ENCODE peak calls at places on chromosomes 3 and 15, in nine cellular contexts. One of them, this sample, is unnamed.

GRCh38 chr3:61894988-61895935 is 333.9 kb downstream of the PTPRG start:
- DNase-seq in astrocyte: peak
- DNase-seq in lung: peak
- DNase-seq in tibial nerve: peak
- DNase-seq in heart left ventricle: peak
- DNase-seq in left ventricle myocardium inferior: peak
- DNase-seq in H1: no peak
- DNase-seq in coronary artery: no peak
- DNase-seq in A549: peak
- DNase-seq in this sample: no peak

GRCh38 chr15:31049682-31050606 is 51.6 kb downstream of the TRPM1 start:
- DNase-seq in left ventricle myocardium inferior: no peak
- DNase-seq in A549: no peak
- DNase-seq in coronary artery: no peak
- DNase-seq in H1: no peak
- DNase-seq in lung: no peak
- DNase-seq in astrocyte: no peak
- DNase-seq in tibial nerve: no peak
- DNase-seq in heart left ventricle: no peak
- DNase-seq in this sample: no peak

GRCh38 chr3:171936231-171936841 is 93.2 kb downstream of the TMEM212 start:
- DNase-seq in astrocyte: peak
- DNase-seq in lung: peak
- DNase-seq in left ventricle myocardium inferior: no peak
- DNase-seq in coronary artery: no peak
- DNase-seq in tibial nerve: no peak
- DNase-seq in A549: peak
- DNase-seq in heart left ventricle: peak
- DNase-seq in H1: no peak
- DNase-seq in this sample: no peak

GRCh38 chr15:74888716-74889115 is 1.1 kb upstream of the MPI start:
- DNase-seq in coronary artery: no peak
- DNase-seq in astrocyte: no peak
- DNase-seq in lung: no peak
- DNase-seq in H1: no peak
- DNase-seq in tibial nerve: no peak
- DNase-seq in left ventricle myocardium inferior: no peak
- DNase-seq in heart left ventricle: no peak
- DNase-seq in A549: no peak
- DNase-seq in this sample: no peak

GRCh38 chr3:80983753-80984152 is 777.7 kb downstream of the GBE1 start:
- DNase-seq in heart left ventricle: no peak
- DNase-seq in coronary artery: no peak
- DNase-seq in left ventricle myocardium inferior: no peak
- DNase-seq in astrocyte: no peak
- DNase-seq in lung: no peak
- DNase-seq in A549: no peak
- DNase-seq in tibial nerve: no peak
- DNase-seq in H1: no peak
- DNase-seq in this sample: no peak

GRCh38 chr15:98397411-98397810 is 250.9 kb upstream of the IGF1R start:
- DNase-seq in coronary artery: peak
- DNase-seq in heart left ventricle: peak
- DNase-seq in astrocyte: no peak
- DNase-seq in lung: no peak
- DNase-seq in A549: no peak
- DNase-seq in H1: no peak
- DNase-seq in left ventricle myocardium inferior: peak
- DNase-seq in tibial nerve: no peak
- DNase-seq in this sample: no peak

GRCh38 chr3:126105691-126106187 is 21.8 kb upstream of the SLC41A3 start:
- DNase-seq in astrocyte: no peak
- DNase-seq in coronary artery: peak
- DNase-seq in lung: no peak
- DNase-seq in A549: no peak
- DNase-seq in H1: no peak
- DNase-seq in heart left ventricle: no peak
- DNase-seq in left ventricle myocardium inferior: no peak
- DNase-seq in tibial nerve: no peak
- DNase-seq in this sample: no peak

GRCh38 chr15:61994216-61994615 is 66.0 kb downstream of the VPS13C start:
- DNase-seq in tibial nerve: no peak
- DNase-seq in H1: no peak
- DNase-seq in coronary artery: no peak
- DNase-seq in A549: no peak
- DNase-seq in left ventricle myocardium inferior: no peak
- DNase-seq in heart left ventricle: no peak
- DNase-seq in lung: no peak
- DNase-seq in astrocyte: peak
- DNase-seq in this sample: no peak

GRCh38 chr3:134366928-134367352 is 7.3 kb downstream of the AMOTL2 start:
- DNase-seq in lung: no peak
- DNase-seq in A549: no peak
- DNase-seq in tibial nerve: peak
- DNase-seq in H1: no peak
- DNase-seq in heart left ventricle: peak
- DNase-seq in left ventricle myocardium inferior: peak
- DNase-seq in astrocyte: no peak
- DNase-seq in coronary artery: peak
- DNase-seq in this sample: no peak

GRCh38 chr15:31306426-31307269 is 20.0 kb upstream of the KLF13 start:
- DNase-seq in heart left ventricle: peak
- DNase-seq in lung: peak
- DNase-seq in astrocyte: peak
- DNase-seq in left ventricle myocardium inferior: peak
- DNase-seq in H1: peak
- DNase-seq in A549: no peak
- DNase-seq in tibial nerve: no peak
- DNase-seq in coronary artery: no peak
- DNase-seq in this sample: no peak

GRCh38 chr3:126111566-126112475 is 27.9 kb upstream of the SLC41A3 start:
- DNase-seq in heart left ventricle: no peak
- DNase-seq in tibial nerve: no peak
- DNase-seq in astrocyte: no peak
- DNase-seq in A549: no peak
- DNase-seq in H1: no peak
- DNase-seq in coronary artery: peak
- DNase-seq in left ventricle myocardium inferior: no peak
- DNase-seq in lung: no peak
- DNase-seq in this sample: no peak

GRCh38 chr15:60529332-60529731 is 50.4 kb upstream of the ICE2 start:
- DNase-seq in H1: no peak
- DNase-seq in lung: no peak
- DNase-seq in coronary artery: no peak
- DNase-seq in heart left ventricle: no peak
- DNase-seq in left ventricle myocardium inferior: no peak
- DNase-seq in A549: no peak
- DNase-seq in tibial nerve: no peak
- DNase-seq in astrocyte: no peak
- DNase-seq in this sample: no peak

GRCh38 chr3:123562547-123562946 is 22.3 kb downstream of the HACD2 start:
- DNase-seq in tibial nerve: no peak
- DNase-seq in astrocyte: no peak
- DNase-seq in heart left ventricle: no peak
- DNase-seq in A549: no peak
- DNase-seq in left ventricle myocardium inferior: no peak
- DNase-seq in H1: no peak
- DNase-seq in lung: no peak
- DNase-seq in coronary artery: no peak
- DNase-seq in this sample: no peak

GRCh38 chr15:75042730-75043508 is 19.5 kb downstream of the PPCDC start:
- DNase-seq in lung: peak
- DNase-seq in tibial nerve: peak
- DNase-seq in coronary artery: peak
- DNase-seq in astrocyte: peak
- DNase-seq in left ventricle myocardium inferior: peak
- DNase-seq in H1: no peak
- DNase-seq in A549: peak
- DNase-seq in heart left ventricle: peak
- DNase-seq in this sample: peak

GRCh38 chr3:129122697-129123055 is 1.1 kb upstream of the RAB43 start:
- DNase-seq in A549: no peak
- DNase-seq in astrocyte: no peak
- DNase-seq in coronary artery: no peak
- DNase-seq in lung: no peak
- DNase-seq in H1: no peak
- DNase-seq in heart left ventricle: no peak
- DNase-seq in tibial nerve: no peak
- DNase-seq in left ventricle myocardium inferior: no peak
- DNase-seq in this sample: no peak

GRCh38 chr3:28726840-28727239 is 378.2 kb upstream of the AZI2 start:
- DNase-seq in left ventricle myocardium inferior: peak
- DNase-seq in lung: peak
- DNase-seq in A549: peak
- DNase-seq in heart left ventricle: peak
- DNase-seq in coronary artery: no peak
- DNase-seq in tibial nerve: no peak
- DNase-seq in H1: peak
- DNase-seq in astrocyte: peak
- DNase-seq in this sample: no peak

GRCh38 chr15:79640206-79640605 is 208.1 kb downstream of the MINAR1 start:
- DNase-seq in astrocyte: peak
- DNase-seq in H1: no peak
- DNase-seq in heart left ventricle: peak
- DNase-seq in coronary artery: no peak
- DNase-seq in left ventricle myocardium inferior: peak
- DNase-seq in lung: no peak
- DNase-seq in A549: peak
- DNase-seq in tibial nerve: no peak
- DNase-seq in this sample: no peak

DNA sequence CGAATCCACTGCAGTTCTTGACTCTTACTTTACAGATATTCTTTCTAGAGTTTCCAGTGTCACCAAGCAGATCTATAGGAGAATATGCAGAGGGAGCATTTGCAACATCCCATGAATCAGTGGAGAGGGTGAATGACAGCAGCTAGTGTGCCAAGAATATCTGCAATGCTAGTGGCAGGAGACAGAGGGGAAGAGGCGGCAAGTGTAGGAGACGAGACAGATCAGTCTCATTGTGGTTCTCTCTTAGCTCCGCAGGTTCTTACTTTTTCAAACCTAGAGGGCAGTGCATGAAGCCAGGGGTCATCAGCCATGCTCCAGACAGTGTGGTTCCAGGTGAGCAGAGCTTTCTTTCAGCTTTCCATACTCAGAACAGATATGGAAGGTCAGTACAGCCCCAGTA is 749 bp downstream of the ZNF619 start:
- DNase-seq in H1: no peak
- DNase-seq in heart left ventricle: no peak
- DNase-seq in left ventricle myocardium inferior: no peak
- DNase-seq in astrocyte: no peak
- DNase-seq in lung: no peak
- DNase-seq in coronary artery: no peak
- DNase-seq in tibial nerve: no peak
- DNase-seq in A549: no peak
- DNase-seq in this sample: no peak
- H3K27ac ChIP-seq in H1: no peak
- H3K27ac ChIP-seq in heart left ventricle: no peak
- H3K27ac ChIP-seq in left ventricle myocardium inferior: peak
- H3K27ac ChIP-seq in astrocyte: no peak
- H3K27ac ChIP-seq in lung: no peak
- H3K27ac ChIP-seq in coronary artery: no peak
- H3K27ac ChIP-seq in tibial nerve: peak
- H3K27ac ChIP-seq in A549: peak
- H3K27ac ChIP-seq in this sample: no peak

DNA sequence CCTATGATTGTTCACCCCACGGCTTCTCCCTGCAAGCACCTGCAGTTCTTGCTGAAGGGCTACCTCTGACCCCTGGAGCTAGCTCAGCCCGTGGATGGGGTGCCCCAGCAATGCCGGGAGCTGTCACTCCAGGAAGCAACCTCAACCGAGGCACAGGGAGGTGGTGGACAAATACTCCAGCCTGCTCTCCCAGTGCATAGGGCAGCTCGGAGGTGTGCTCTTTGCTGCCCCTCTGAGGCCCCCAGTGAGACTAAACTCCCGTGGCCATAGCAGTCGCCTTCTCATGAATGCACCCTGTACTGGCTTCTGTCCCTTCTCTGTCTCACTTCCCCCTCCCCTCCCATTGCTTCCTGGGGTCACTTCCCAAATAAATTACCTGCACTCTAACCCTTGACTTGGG is 48.5 kb downstream of the LINGO1 start:
- DNase-seq in coronary artery: no peak
- DNase-seq in left ventricle myocardium inferior: no peak
- DNase-seq in lung: no peak
- DNase-seq in tibial nerve: no peak
- DNase-seq in astrocyte: no peak
- DNase-seq in heart left ventricle: no peak
- DNase-seq in H1: no peak
- DNase-seq in A549: no peak
- DNase-seq in this sample: no peak
- TF ChIP-seq CTCF in coronary artery: no peak
- TF ChIP-seq CTCF in left ventricle myocardium inferior: peak
- TF ChIP-seq CTCF in lung: no peak
- TF ChIP-seq CTCF in tibial nerve: no peak
- TF ChIP-seq CTCF in astrocyte: no peak
- TF ChIP-seq CTCF in heart left ventricle: peak
- TF ChIP-seq CTCF in H1: peak
- TF ChIP-seq CTCF in A549: no peak
- TF ChIP-seq CTCF in this sample: no peak

DNA sequence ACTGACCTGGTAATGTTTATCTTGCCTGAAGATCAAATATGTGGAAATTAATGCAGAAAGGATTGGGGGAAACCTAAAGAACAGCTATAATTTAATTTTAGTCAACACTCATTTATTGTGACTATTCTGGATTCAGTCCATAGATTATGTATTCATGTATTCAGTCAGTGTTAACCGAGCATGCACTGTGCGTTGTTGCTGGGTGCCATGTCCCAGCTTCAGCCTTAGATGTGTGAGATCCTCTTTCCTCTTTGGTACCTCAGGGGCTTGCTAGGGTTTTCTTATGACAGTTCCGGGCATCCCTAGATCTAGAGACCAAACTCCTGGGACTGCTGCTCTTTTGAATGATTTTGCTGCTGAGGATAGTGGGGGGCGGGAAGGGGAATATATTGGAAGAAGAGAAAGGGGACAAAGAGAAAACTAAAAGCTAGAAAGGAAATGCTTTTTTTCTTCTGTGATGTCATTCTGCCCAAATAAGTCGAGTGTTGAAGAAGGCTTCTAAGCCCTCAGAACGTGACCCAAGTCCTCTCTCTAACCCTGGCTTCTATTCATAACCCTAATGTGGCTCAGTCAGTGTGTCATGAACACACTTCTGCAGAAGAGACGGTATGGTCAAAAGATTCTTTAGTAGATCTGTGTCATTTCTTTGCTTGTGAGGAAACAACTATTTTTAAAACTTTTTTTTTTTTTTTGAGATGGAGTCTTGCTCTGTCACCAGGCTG is 33.5 kb downstream of the STARD9 start:
- DNase-seq in tibial nerve: no peak
- DNase-seq in left ventricle myocardium inferior: no peak
- DNase-seq in astrocyte: no peak
- DNase-seq in lung: no peak
- DNase-seq in H1: no peak
- DNase-seq in heart left ventricle: no peak
- DNase-seq in coronary artery: no peak
- DNase-seq in A549: no peak
- DNase-seq in this sample: no peak
- H3K27ac ChIP-seq in tibial nerve: peak
- H3K27ac ChIP-seq in left ventricle myocardium inferior: peak
- H3K27ac ChIP-seq in astrocyte: no peak
- H3K27ac ChIP-seq in lung: no peak
- H3K27ac ChIP-seq in H1: no peak
- H3K27ac ChIP-seq in heart left ventricle: no peak
- H3K27ac ChIP-seq in coronary artery: peak
- H3K27ac ChIP-seq in A549: no peak
- H3K27ac ChIP-seq in this sample: no peak

GRCh38 chr3:193656445-193656844 is 63.4 kb downstream of the OPA1 start:
- DNase-seq in lung: no peak
- DNase-seq in astrocyte: no peak
- DNase-seq in tibial nerve: no peak
- DNase-seq in H1: no peak
- DNase-seq in left ventricle myocardium inferior: no peak
- DNase-seq in A549: no peak
- DNase-seq in heart left ventricle: no peak
- DNase-seq in coronary artery: no peak
- DNase-seq in this sample: no peak
- TF ChIP-seq CTCF in lung: no peak
- TF ChIP-seq CTCF in astrocyte: no peak
- TF ChIP-seq CTCF in tibial nerve: no peak
- TF ChIP-seq CTCF in H1: no peak
- TF ChIP-seq CTCF in left ventricle myocardium inferior: no peak
- TF ChIP-seq CTCF in A549: no peak
- TF ChIP-seq CTCF in heart left ventricle: no peak
- TF ChIP-seq CTCF in coronary artery: no peak
- TF ChIP-seq CTCF in this sample: no peak